ENCODE peak calls at places on chromosome 3, in five cellular contexts. One of them, this sample, is unnamed.

GRCh38 chr3:76362643-76363042 is 577.3 kb upstream of the ZNF717 start:
- DNase-seq in iPS DF 6.9: no peak
- DNase-seq in trophoblast cell: no peak
- DNase-seq in tibial artery: no peak
- DNase-seq in esophagus muscularis mucosa: no peak
- DNase-seq in this sample: no peak

GRCh38 chr3:177220136-177220974 is 23.1 kb upstream of the TBL1XR1 start:
- DNase-seq in trophoblast cell: no peak
- DNase-seq in tibial artery: no peak
- DNase-seq in esophagus muscularis mucosa: no peak
- DNase-seq in iPS DF 6.9: no peak
- DNase-seq in this sample: no peak

GRCh38 chr3:28850186-28850585 is 430.7 kb upstream of the RBMS3 start:
- DNase-seq in trophoblast cell: peak
- DNase-seq in tibial artery: no peak
- DNase-seq in esophagus muscularis mucosa: no peak
- DNase-seq in iPS DF 6.9: no peak
- DNase-seq in this sample: no peak

GRCh38 chr3:132394334-132394733 is 23.0 kb upstream of the DNAJC13 start:
- DNase-seq in tibial artery: no peak
- DNase-seq in esophagus muscularis mucosa: no peak
- DNase-seq in iPS DF 6.9: no peak
- DNase-seq in trophoblast cell: no peak
- DNase-seq in this sample: no peak

GRCh38 chr3:256501-256900 is 59.9 kb downstream of the CHL1 start:
- DNase-seq in esophagus muscularis mucosa: no peak
- DNase-seq in trophoblast cell: no peak
- DNase-seq in iPS DF 6.9: no peak
- DNase-seq in tibial artery: no peak
- DNase-seq in this sample: no peak

GRCh38 chr3:40920041-40920440 is 279.3 kb upstream of the CTNNB1 start:
- DNase-seq in tibial artery: no peak
- DNase-seq in trophoblast cell: peak
- DNase-seq in iPS DF 6.9: peak
- DNase-seq in esophagus muscularis mucosa: no peak
- DNase-seq in this sample: peak

GRCh38 chr3:55884491-55885285 is 397.6 kb upstream of the WNT5A start:
- DNase-seq in trophoblast cell: peak
- DNase-seq in iPS DF 6.9: no peak
- DNase-seq in tibial artery: no peak
- DNase-seq in esophagus muscularis mucosa: no peak
- DNase-seq in this sample: no peak

GRCh38 chr3:194691481-194692281 is 6.0 kb downstream of the FAM43A start:
- DNase-seq in esophagus muscularis mucosa: no peak
- DNase-seq in iPS DF 6.9: no peak
- DNase-seq in trophoblast cell: peak
- DNase-seq in tibial artery: no peak
- DNase-seq in this sample: no peak

GRCh38 chr3:44923634-44924033 is 49.2 kb downstream of the TGM4 start:
- DNase-seq in iPS DF 6.9: no peak
- DNase-seq in tibial artery: no peak
- DNase-seq in trophoblast cell: no peak
- DNase-seq in esophagus muscularis mucosa: no peak
- DNase-seq in this sample: no peak

GRCh38 chr3:85821130-85821756 is 862.5 kb downstream of the CADM2 start:
- DNase-seq in tibial artery: no peak
- DNase-seq in esophagus muscularis mucosa: no peak
- DNase-seq in trophoblast cell: peak
- DNase-seq in iPS DF 6.9: peak
- DNase-seq in this sample: peak

GRCh38 chr3:111246967-111247760 is 175.5 kb downstream of the NECTIN3 start:
- DNase-seq in esophagus muscularis mucosa: no peak
- DNase-seq in trophoblast cell: no peak
- DNase-seq in iPS DF 6.9: no peak
- DNase-seq in tibial artery: no peak
- DNase-seq in this sample: peak

GRCh38 chr3:129845956-129846355 is 47.6 kb downstream of the TMCC1 start:
- DNase-seq in trophoblast cell: no peak
- DNase-seq in iPS DF 6.9: no peak
- DNase-seq in esophagus muscularis mucosa: no peak
- DNase-seq in tibial artery: no peak
- DNase-seq in this sample: no peak

GRCh38 chr3:11514191-11514770 is 129.4 kb downstream of the VGLL4 start:
- DNase-seq in trophoblast cell: no peak
- DNase-seq in esophagus muscularis mucosa: no peak
- DNase-seq in tibial artery: peak
- DNase-seq in iPS DF 6.9: no peak
- DNase-seq in this sample: peak

GRCh38 chr3:111871809-111872623 is 13.0 kb downstream of the PHLDB2 start:
- DNase-seq in esophagus muscularis mucosa: no peak
- DNase-seq in tibial artery: no peak
- DNase-seq in iPS DF 6.9: no peak
- DNase-seq in trophoblast cell: no peak
- DNase-seq in this sample: no peak

GRCh38 chr3:194397757-194398312 is 1.2 kb downstream of the GP5 start:
- DNase-seq in tibial artery: peak
- DNase-seq in trophoblast cell: no peak
- DNase-seq in esophagus muscularis mucosa: no peak
- DNase-seq in iPS DF 6.9: no peak
- DNase-seq in this sample: no peak

GRCh38 chr3:97148891-97149290 is 334.5 kb downstream of the EPHA6 start:
- DNase-seq in iPS DF 6.9: no peak
- DNase-seq in trophoblast cell: no peak
- DNase-seq in esophagus muscularis mucosa: no peak
- DNase-seq in tibial artery: no peak
- DNase-seq in this sample: no peak

GRCh38 chr3:184016820-184017671 is 638 bp downstream of the ABCC5 start:
- DNase-seq in tibial artery: peak
- DNase-seq in iPS DF 6.9: no peak
- DNase-seq in trophoblast cell: peak
- DNase-seq in esophagus muscularis mucosa: no peak
- DNase-seq in this sample: no peak

GRCh38 chr3:169624533-169624972 is 39.0 kb downstream of the MECOM start:
- DNase-seq in tibial artery: no peak
- DNase-seq in iPS DF 6.9: no peak
- DNase-seq in esophagus muscularis mucosa: no peak
- DNase-seq in trophoblast cell: no peak
- DNase-seq in this sample: no peak

GRCh38 chr3:66444146-66444644 is 56.6 kb downstream of the LRIG1 start:
- DNase-seq in esophagus muscularis mucosa: no peak
- DNase-seq in tibial artery: no peak
- DNase-seq in iPS DF 6.9: no peak
- DNase-seq in trophoblast cell: no peak
- DNase-seq in this sample: no peak

GRCh38 chr3:66442254-66443249 is 58.3 kb downstream of the LRIG1 start:
- DNase-seq in tibial artery: peak
- DNase-seq in trophoblast cell: peak
- DNase-seq in esophagus muscularis mucosa: no peak
- DNase-seq in iPS DF 6.9: peak
- DNase-seq in this sample: peak

GRCh38 chr3:66441692-66442091 is 59.1 kb downstream of the LRIG1 start:
- DNase-seq in iPS DF 6.9: no peak
- DNase-seq in trophoblast cell: no peak
- DNase-seq in tibial artery: no peak
- DNase-seq in esophagus muscularis mucosa: no peak
- DNase-seq in this sample: no peak

GRCh38 chr3:66441124-66441523 is 59.7 kb downstream of the LRIG1 start:
- DNase-seq in esophagus muscularis mucosa: no peak
- DNase-seq in iPS DF 6.9: no peak
- DNase-seq in trophoblast cell: peak
- DNase-seq in tibial artery: no peak
- DNase-seq in this sample: peak

DNA sequence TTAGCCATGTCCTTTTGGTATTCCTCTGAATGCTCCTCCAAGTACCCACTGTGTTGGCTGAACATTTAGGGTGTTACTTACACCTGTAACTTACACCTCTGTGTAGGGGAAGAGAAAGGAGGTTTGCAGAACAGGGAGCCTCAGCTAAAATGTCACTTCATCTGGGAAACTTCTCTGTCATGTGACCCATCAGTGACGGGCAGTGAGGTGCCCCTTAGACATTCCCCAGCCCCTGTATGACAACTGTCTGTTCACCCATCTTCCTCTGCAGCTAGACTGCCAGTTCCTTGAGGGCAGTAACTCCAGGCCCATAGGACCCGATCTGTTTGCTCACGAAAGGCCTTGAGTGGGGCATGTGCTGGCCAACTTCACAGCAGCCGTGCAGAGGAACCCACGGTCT is 57.4 kb downstream of the LRIG1 start:
- DNase-seq in tibial artery: no peak
- DNase-seq in iPS DF 6.9: no peak
- DNase-seq in esophagus muscularis mucosa: no peak
- DNase-seq in trophoblast cell: no peak
- DNase-seq in this sample: no peak
- H3K4me3 ChIP-seq in tibial artery: no peak
- H3K4me3 ChIP-seq in iPS DF 6.9: no peak
- H3K4me3 ChIP-seq in esophagus muscularis mucosa: no peak
- H3K4me3 ChIP-seq in trophoblast cell: no peak
- H3K4me3 ChIP-seq in this sample: no peak

GRCh38 chr3:140505876-140506275 is 172.0 kb upstream of the TRIM42 start:
- DNase-seq in esophagus muscularis mucosa: no peak
- DNase-seq in trophoblast cell: no peak
- DNase-seq in iPS DF 6.9: no peak
- DNase-seq in tibial artery: no peak
- DNase-seq in this sample: no peak

GRCh38 chr3:140505256-140505655 is 172.6 kb upstream of the TRIM42 start:
- DNase-seq in trophoblast cell: no peak
- DNase-seq in iPS DF 6.9: no peak
- DNase-seq in tibial artery: no peak
- DNase-seq in esophagus muscularis mucosa: no peak
- DNase-seq in this sample: no peak

GRCh38 chr3:140508545-140508944 is 169.3 kb upstream of the TRIM42 start:
- DNase-seq in trophoblast cell: no peak
- DNase-seq in esophagus muscularis mucosa: peak
- DNase-seq in tibial artery: no peak
- DNase-seq in iPS DF 6.9: no peak
- DNase-seq in this sample: no peak

GRCh38 chr3:140509534-140509933 is 168.3 kb upstream of the TRIM42 start:
- DNase-seq in esophagus muscularis mucosa: peak
- DNase-seq in iPS DF 6.9: no peak
- DNase-seq in trophoblast cell: no peak
- DNase-seq in tibial artery: no peak
- DNase-seq in this sample: no peak

GRCh38 chr3:140510303-140510861 is 167.5 kb upstream of the TRIM42 start:
- DNase-seq in iPS DF 6.9: no peak
- DNase-seq in trophoblast cell: no peak
- DNase-seq in tibial artery: no peak
- DNase-seq in esophagus muscularis mucosa: no peak
- DNase-seq in this sample: no peak
- H3K4me3 ChIP-seq in iPS DF 6.9: no peak
- H3K4me3 ChIP-seq in trophoblast cell: no peak
- H3K4me3 ChIP-seq in tibial artery: no peak
- H3K4me3 ChIP-seq in esophagus muscularis mucosa: no peak
- H3K4me3 ChIP-seq in this sample: no peak

DNA sequence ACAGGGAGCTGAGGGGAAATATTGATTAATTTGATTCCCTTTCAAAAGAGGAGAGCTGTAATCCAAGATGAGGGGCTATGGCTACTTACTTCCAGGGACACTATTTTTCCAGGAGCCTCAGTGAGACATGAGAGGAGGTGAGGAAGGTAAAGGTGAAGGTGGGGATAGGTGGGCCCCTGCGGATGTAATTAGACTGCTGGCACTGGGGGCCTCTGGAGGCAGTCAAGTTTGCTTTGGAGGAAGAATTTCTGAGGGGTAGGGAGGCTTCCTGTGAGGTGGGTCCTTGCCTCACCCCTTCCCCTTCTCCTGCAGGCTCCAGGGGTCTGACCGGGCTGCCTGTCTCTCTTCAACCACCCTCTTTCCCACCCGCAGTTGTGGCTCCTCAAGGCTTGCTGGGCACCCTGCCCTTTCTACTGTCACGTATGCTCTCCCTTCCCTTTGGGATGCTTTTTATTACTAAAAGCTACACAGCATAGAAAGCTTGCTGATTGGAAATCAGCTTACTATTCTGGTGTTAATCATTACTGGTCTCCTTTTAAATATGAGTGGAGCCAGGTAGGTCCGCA is 22.5 kb downstream of the GASK1A start:
- DNase-seq in tibial artery: no peak
- DNase-seq in iPS DF 6.9: no peak
- DNase-seq in esophagus muscularis mucosa: no peak
- DNase-seq in trophoblast cell: no peak
- DNase-seq in this sample: no peak
- H3K4me3 ChIP-seq in tibial artery: peak
- H3K4me3 ChIP-seq in iPS DF 6.9: no peak
- H3K4me3 ChIP-seq in esophagus muscularis mucosa: peak
- H3K4me3 ChIP-seq in trophoblast cell: no peak
- H3K4me3 ChIP-seq in this sample: no peak

GRCh38 chr3:185330644-185331043 is 32.3 kb upstream of the MAP3K13 start:
- DNase-seq in esophagus muscularis mucosa: no peak
- DNase-seq in tibial artery: no peak
- DNase-seq in iPS DF 6.9: no peak
- DNase-seq in trophoblast cell: no peak
- DNase-seq in this sample: no peak

GRCh38 chr3:185330238-185330637 is 32.7 kb upstream of the MAP3K13 start:
- DNase-seq in trophoblast cell: peak
- DNase-seq in tibial artery: no peak
- DNase-seq in iPS DF 6.9: no peak
- DNase-seq in esophagus muscularis mucosa: no peak
- DNase-seq in this sample: no peak

GRCh38 chr3:185335799-185336198 is 27.1 kb upstream of the MAP3K13 start:
- DNase-seq in esophagus muscularis mucosa: no peak
- DNase-seq in iPS DF 6.9: no peak
- DNase-seq in tibial artery: no peak
- DNase-seq in trophoblast cell: peak
- DNase-seq in this sample: peak

GRCh38 chr3:185328324-185329004 is 34.5 kb upstream of the MAP3K13 start:
- DNase-seq in trophoblast cell: no peak
- DNase-seq in iPS DF 6.9: no peak
- DNase-seq in esophagus muscularis mucosa: no peak
- DNase-seq in tibial artery: no peak
- DNase-seq in this sample: no peak

DNA sequence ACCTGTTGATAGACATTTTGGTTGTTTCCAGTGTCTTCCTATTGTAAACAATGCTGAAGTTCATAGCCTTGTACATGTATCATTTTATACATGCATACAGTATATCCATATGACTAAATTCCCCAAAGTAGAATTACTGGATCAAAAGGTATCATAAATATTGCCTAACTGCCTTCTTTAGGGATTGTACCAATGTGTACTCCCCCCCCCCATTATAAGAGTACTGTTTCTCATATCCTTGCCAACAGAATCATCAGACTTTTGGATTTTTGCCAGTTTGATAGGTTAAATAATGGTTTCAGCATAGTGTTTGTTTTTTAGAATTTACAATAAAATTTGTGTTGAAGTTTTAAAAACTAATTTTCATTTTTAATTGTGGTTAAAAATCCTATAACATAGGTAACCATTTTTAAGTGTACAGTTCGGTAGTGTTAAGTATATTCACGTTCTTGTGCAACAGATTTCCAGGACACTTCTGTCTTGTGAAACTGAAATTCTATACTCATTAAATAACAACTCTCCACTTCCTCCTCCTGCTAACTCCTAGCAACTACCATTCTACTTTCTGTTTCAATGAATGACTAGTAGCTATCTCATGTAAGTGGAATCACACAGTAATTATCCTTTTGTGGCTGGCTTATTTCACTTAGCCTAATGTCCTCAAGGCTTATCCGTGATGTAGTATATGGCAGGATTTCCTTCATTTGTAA is 30.8 kb upstream of the MAP3K13 start:
- DNase-seq in trophoblast cell: peak
- DNase-seq in esophagus muscularis mucosa: no peak
- DNase-seq in tibial artery: no peak
- DNase-seq in iPS DF 6.9: no peak
- DNase-seq in this sample: no peak
- H3K4me3 ChIP-seq in trophoblast cell: no peak
- H3K4me3 ChIP-seq in esophagus muscularis mucosa: no peak
- H3K4me3 ChIP-seq in tibial artery: no peak
- H3K4me3 ChIP-seq in iPS DF 6.9: no peak
- H3K4me3 ChIP-seq in this sample: no peak

This sample was measured in astrocyte of the cerebellum.